ENCODE peak calls at places on chromosomes 1 and 21, in six cellular contexts. N is NCI-H82; S is head of caudate nucleus; A is cardiac fibroblast; K is psoas muscle; E is naive thymus-derived CD8-positive, alpha-beta T cell. L is an unnamed sample.

GRCh38 chr1:213371769-213372619 is 321.0 kb downstream of the RPS6KC1 start:
- DNase-seq in S (no peak), K (no peak), N (no peak), E (no peak), A (no peak), L (no peak)

GRCh38 chr1:107138767-107139445 is 1.9 kb upstream of the NTNG1 start:
- DNase-seq in A (no peak), S (no peak), K (no peak), E (no peak), N (no peak), L (no peak)

GRCh38 chr1:90371106-90371813 is 345.8 kb downstream of the BARHL2 start:
- DNase-seq in A (no peak), E (no peak), S (no peak), K (no peak), N (no peak), L (no peak)

GRCh38 chr1:108877858-108878257 is 1.1 kb downstream of the GPSM2 start:
- DNase-seq in K (no peak), A (peak), N (peak), E (no peak), S (no peak), L (no peak)

GRCh38 chr1:185813401-185813979 is 79.3 kb downstream of the HMCN1 start:
- DNase-seq in S (no peak), N (peak), K (no peak), E (no peak), A (peak), L (no peak)

GRCh38 chr1:57966751-57967406 is 543.0 kb upstream of the DAB1 start:
- DNase-seq in K (no peak), E (no peak), A (no peak), N (no peak), S (no peak), L (no peak)

GRCh38 chr1:29380532-29380931 is 144.2 kb downstream of the PTPRU start:
- DNase-seq in K (no peak), E (no peak), N (no peak), S (no peak), A (peak), L (no peak)

GRCh38 chr1:41045740-41046139 is 24.2 kb upstream of the SLFNL1 start:
- DNase-seq in A (peak), N (no peak), K (peak), S (peak), E (no peak), L (no peak)

GRCh38 chr1:12539705-12540579 is 78.1 kb downstream of the DHRS3 start:
- DNase-seq in N (no peak), S (peak), A (peak), K (peak), E (no peak), L (no peak)

GRCh38 chr1:219517031-219517430 is 95.9 kb downstream of the ZC3H11B start:
- DNase-seq in S (no peak), A (no peak), K (no peak), N (no peak), E (no peak), L (no peak)

GRCh38 chr21:46078322-46078981 is 19.5 kb upstream of the COL6A2 start:
- DNase-seq in E (no peak), N (no peak), A (no peak), K (no peak), S (peak), L (no peak)

L was measured in nucleus accumbens.